ENCODE peak calls at places on chromosomes 5 and 9, in nine cellular contexts. B, P, K, J, Q, D, E, O and M are unnamed samples.

GRCh38 chr9:18124760-18125159 is 349.2 kb upstream of the ADAMTSL1 start:
- DNase-seq in D (no peak), Q (no peak), O (no peak), P (no peak), K (no peak), E (no peak), J (no peak), B (no peak), M (no peak)

GRCh38 chr9:87830446-87830845 is 52.2 kb upstream of the SPATA31E1 start:
- DNase-seq in B (peak), K (no peak), J (no peak), Q (no peak), D (no peak), O (no peak), P (no peak), E (no peak), M (no peak)

GRCh38 chr5:173771743-173772406 is 116.3 kb upstream of the CPEB4 start:
- DNase-seq in O (no peak), K (no peak), B (no peak), Q (no peak), J (no peak), P (no peak), E (no peak), D (no peak), M (no peak)

GRCh38 chr5:23132231-23132630 is 279.1 kb upstream of the CDH12 start:
- DNase-seq in D (no peak), E (no peak), O (no peak), K (no peak), J (no peak), Q (no peak), P (no peak), B (no peak), M (no peak)

GRCh38 chr9:132795511-132796303 is 82.4 kb downstream of the AK8 start:
- DNase-seq in J (no peak), K (no peak), B (no peak), Q (no peak), P (no peak), D (no peak), E (no peak), O (no peak), M (no peak)

GRCh38 chr5:1193591-1193985 is 7.8 kb upstream of the SLC6A19 start:
- DNase-seq in O (peak), B (no peak), E (no peak), Q (no peak), P (no peak), D (no peak), J (no peak), K (no peak), M (no peak)

GRCh38 chr9:17503196-17503595 is 75.7 kb upstream of the SH3GL2 start:
- DNase-seq in D (no peak), O (no peak), Q (no peak), J (no peak), K (no peak), B (no peak), P (no peak), E (no peak), M (no peak)

GRCh38 chr9:91315191-91315590 is 46.5 kb downstream of the AUH start:
- DNase-seq in B (peak), J (no peak), Q (no peak), O (no peak), E (no peak), P (no peak), D (no peak), K (no peak), M (no peak)

GRCh38 chr5:60701317-60701988 is 1.5 kb upstream of the DEPDC1B start:
- DNase-seq in J (no peak), Q (peak), B (no peak), K (no peak), P (no peak), E (no peak), O (no peak), D (no peak), M (no peak)

GRCh38 chr5:164360589-164360988 is 855.2 kb downstream of the MAT2B start:
- DNase-seq in K (no peak), P (no peak), J (no peak), E (no peak), B (no peak), D (no peak), O (no peak), Q (no peak), M (no peak)

GRCh38 chr9:16771352-16771751 is 99.1 kb downstream of the BNC2 start:
- DNase-seq in Q (no peak), P (no peak), J (no peak), O (no peak), K (no peak), E (no peak), D (no peak), B (no peak), M (no peak)

GRCh38 chr5:56200856-56201638 is 32.1 kb downstream of the ANKRD55 start:
- DNase-seq in B (peak), K (peak), Q (peak), O (peak), P (peak), D (peak), E (peak), J (peak), M (no peak)

GRCh38 chr5:58545912-58546311 is 37.0 kb upstream of the RAB3C start:
- DNase-seq in E (peak), O (no peak), D (no peak), P (no peak), Q (no peak), K (peak), B (no peak), J (no peak), M (no peak)

GRCh38 chr5:164614707-164615106 is 1109.3 kb downstream of the MAT2B start:
- DNase-seq in O (no peak), P (no peak), B (no peak), K (no peak), Q (no peak), D (no peak), E (no peak), J (no peak), M (no peak)

GRCh38 chr5:138188632-138189031 is 9.7 kb downstream of the KIF20A start:
- DNase-seq in E (no peak), O (no peak), K (no peak), B (no peak), P (no peak), J (no peak), Q (no peak), D (no peak), M (no peak)

GRCh38 chr9:81737871-81738507 is 48.6 kb upstream of the TLE1 start:
- DNase-seq in E (no peak), P (no peak), K (no peak), Q (peak), O (no peak), B (peak), D (peak), J (peak), M (no peak)

GRCh38 chr5:96661101-96661840 is 905 bp upstream of the CAST start:
- DNase-seq in B (peak), K (peak), D (peak), O (no peak), E (peak), Q (no peak), P (peak), J (peak), M (peak)

GRCh38 chr9:12813960-12814876 is 39.4 kb downstream of the LURAP1L start:
- DNase-seq in B (peak), Q (peak), P (peak), E (peak), K (no peak), O (no peak), D (peak), J (peak), M (no peak)

GRCh38 chr9:132182609-132183073 is 20.8 kb downstream of the NTNG2 start:
- DNase-seq in E (no peak), B (no peak), J (no peak), Q (no peak), K (no peak), D (no peak), O (no peak), P (no peak), M (peak)

GRCh38 chr5:26104175-26104574 is 934.2 kb downstream of the CDH9 start:
- DNase-seq in Q (no peak), K (no peak), O (no peak), P (no peak), B (no peak), J (no peak), E (no peak), D (no peak), M (no peak)

GRCh38 chr9:129170229-129170628 is 7.8 kb downstream of the IER5L start:
- DNase-seq in O (no peak), B (peak), Q (no peak), K (no peak), E (no peak), J (no peak), D (no peak), P (no peak), M (no peak)

GRCh38 chr5:1467341-1468246 is 22.4 kb upstream of the SLC6A3 start:
- DNase-seq in E (no peak), K (no peak), J (no peak), O (peak), Q (no peak), P (no peak), B (no peak), D (no peak), M (peak)

DNA sequence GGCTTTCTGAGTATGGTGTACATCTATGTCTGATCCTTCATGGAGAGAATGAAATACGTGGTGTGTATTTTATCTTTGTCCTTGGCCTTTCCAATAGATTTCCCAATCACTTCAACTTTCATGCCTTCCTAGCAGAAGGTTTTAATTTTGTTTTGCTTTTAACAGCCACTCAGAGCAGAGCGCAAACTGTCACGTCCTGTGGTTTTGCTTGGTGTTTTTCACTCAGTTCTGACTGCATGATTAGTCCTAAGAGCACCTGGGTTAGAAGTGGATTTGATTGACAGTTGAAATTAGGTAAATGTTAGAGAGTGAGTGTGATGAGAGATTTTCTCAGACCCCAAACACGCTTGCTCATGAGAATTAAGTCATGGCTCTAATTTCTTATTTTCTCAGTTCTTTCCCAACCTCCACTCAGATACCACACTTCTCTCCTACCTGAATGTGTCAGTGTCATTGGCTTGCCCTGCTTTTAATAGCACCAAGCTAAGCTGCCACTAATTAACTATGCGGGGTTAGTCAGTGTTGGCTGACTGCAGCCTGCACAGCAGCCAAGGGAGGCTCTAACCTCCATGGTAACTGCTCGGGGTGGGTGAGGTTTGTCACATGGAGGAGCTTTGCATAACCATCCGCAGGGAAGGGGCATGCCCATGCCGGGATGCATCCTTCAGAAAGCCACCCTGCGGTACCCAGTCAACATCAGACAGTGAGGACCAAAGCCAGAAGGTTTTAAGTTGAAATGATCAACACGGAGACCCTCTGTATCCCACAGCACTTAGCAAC is 173.4 kb downstream of the NR3C1 start:
- DNase-seq in O (no peak), J (no peak), D (no peak), K (no peak), B (no peak), E (peak), Q (peak), P (no peak), M (no peak)
- H3K4me3 ChIP-seq in O (no peak), J (peak), D (no peak), K (no peak), B (no peak), E (no peak), Q (no peak), P (no peak), M (no peak)

GRCh38 chr5:161847896-161848510 is at the start of gene GABRA1:
- DNase-seq in O (no peak), D (no peak), J (no peak), P (no peak), K (no peak), Q (no peak), B (no peak), E (no peak), M (peak)

GRCh38 chr5:161847447-161847846 is 473 bp upstream of the GABRA1 start:
- DNase-seq in O (no peak), B (no peak), Q (no peak), D (no peak), E (no peak), J (no peak), K (no peak), P (no peak), M (no peak)

GRCh38 chr5:161851691-161852299 is 3.9 kb downstream of the GABRA1 start:
- DNase-seq in B (peak), D (no peak), K (no peak), E (no peak), J (no peak), Q (no peak), P (no peak), O (no peak), M (no peak)

GRCh38 chr5:161850491-161850890 is 2.6 kb downstream of the GABRA1 start:
- DNase-seq in B (no peak), K (no peak), O (no peak), J (no peak), E (no peak), Q (no peak), D (no peak), P (no peak), M (no peak)

DNA sequence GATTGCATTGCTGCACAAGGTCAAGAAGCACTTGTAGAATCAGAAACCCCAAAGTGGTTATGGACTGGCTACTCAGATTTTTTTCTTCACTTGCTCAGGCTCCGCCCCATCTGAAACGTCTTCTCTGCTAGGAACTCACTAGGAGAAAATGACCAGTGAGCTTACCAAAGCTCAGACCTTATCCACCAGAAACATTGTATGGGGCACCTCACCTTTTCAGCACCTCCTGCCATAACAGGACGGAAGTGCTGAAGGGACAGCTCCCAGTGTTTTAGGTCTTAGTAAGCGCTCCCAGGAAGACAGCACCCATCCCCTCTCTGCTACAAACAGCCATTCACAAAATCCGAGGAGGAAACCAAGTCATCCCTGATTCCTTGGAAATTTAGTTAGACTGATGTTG is 1.2 kb upstream of the GABRA1 start:
- DNase-seq in O (no peak), K (no peak), D (no peak), E (no peak), B (peak), P (no peak), J (no peak), Q (peak), M (no peak)
- TF ChIP-seq CTCF in O (no peak), K (no peak), D (no peak), E (no peak), B (no peak), P (no peak), J (no peak), Q (no peak), M (no peak)

GRCh38 chr9:123929177-123929869 is 603 bp downstream of the DENND1A start:
- DNase-seq in Q (no peak), O (peak), K (peak), D (no peak), B (no peak), P (peak), E (peak), J (peak), M (no peak)

GRCh38 chr9:123926986-123927385 is 2.9 kb downstream of the DENND1A start:
- DNase-seq in P (no peak), J (no peak), E (no peak), B (no peak), K (no peak), Q (no peak), D (no peak), O (no peak), M (no peak)

GRCh38 chr9:123928471-123929176 is 1.3 kb downstream of the DENND1A start:
- DNase-seq in P (no peak), K (no peak), B (peak), E (peak), D (peak), Q (no peak), O (no peak), J (no peak), M (no peak)

GRCh38 chr9:123925820-123926219 is 4.1 kb downstream of the DENND1A start:
- DNase-seq in P (no peak), K (no peak), Q (no peak), B (peak), E (no peak), J (no peak), O (no peak), D (no peak), M (no peak)

GRCh38 chr9:123927625-123928308 is 2.2 kb downstream of the DENND1A start:
- DNase-seq in J (no peak), K (no peak), O (no peak), E (peak), Q (no peak), P (no peak), D (no peak), B (peak), M (no peak)
- H3K4me3 ChIP-seq in J (peak), K (peak), O (no peak), E (peak), Q (no peak), P (no peak), D (no peak), B (peak), M (no peak)

GRCh38 chr5:157431544-157432200 is 28.3 kb upstream of the NIPAL4 start:
- DNase-seq in O (no peak), J (peak), B (peak), P (no peak), K (peak), D (peak), Q (no peak), E (peak), M (no peak)
- TF ChIP-seq CTCF in O (peak), J (peak), B (peak), P (peak), K (peak), D (peak), Q (peak), E (peak), M (peak)

GRCh38 chr5:140969880-140970279 is 3.6 kb downstream of the PCDHAC2 start:
- DNase-seq in Q (no peak), B (no peak), J (no peak), K (no peak), D (no peak), E (no peak), O (no peak), P (no peak), M (no peak)

GRCh38 chr5:140965905-140966292 is 377 bp upstream of the PCDHAC2 start:
- DNase-seq in K (no peak), B (peak), P (peak), Q (no peak), O (no peak), J (no peak), D (no peak), E (no peak), M (no peak)

GRCh38 chr5:140966293-140967225 is at the start of gene PCDHAC2:
- DNase-seq in D (peak), Q (no peak), P (peak), K (no peak), E (peak), J (peak), B (peak), O (peak), M (peak)

GRCh38 chr5:140964356-140964755 is 1.9 kb upstream of the PCDHAC2 start:
- DNase-seq in P (no peak), E (no peak), K (no peak), B (no peak), O (no peak), J (no peak), D (no peak), Q (no peak), M (no peak)

GRCh38 chr5:140967226-140967893 is 1.1 kb downstream of the PCDHAC2 start:
- DNase-seq in O (no peak), E (no peak), Q (no peak), J (no peak), P (no peak), D (no peak), K (no peak), B (no peak), M (no peak)
- H3K4me3 ChIP-seq in O (peak), E (no peak), Q (no peak), J (peak), P (peak), D (peak), K (no peak), B (peak), M (peak)

GRCh38 chr9:84815554-84815953 is 146.0 kb downstream of the NTRK2 start:
- DNase-seq in D (no peak), J (no peak), P (no peak), Q (no peak), K (no peak), O (no peak), B (no peak), E (no peak), M (no peak)
- TF ChIP-seq CTCF in D (no peak), J (no peak), P (no peak), Q (peak), K (no peak), O (no peak), B (no peak), E (no peak), M (no peak)

GRCh38 chr9:29208670-29209069 is 1635.4 kb upstream of the C9orf72 start:
- DNase-seq in J (no peak), P (no peak), K (no peak), O (no peak), E (no peak), B (peak), Q (no peak), D (no peak), M (no peak)
- H3K4me3 ChIP-seq in J (no peak), P (no peak), K (no peak), O (no peak), E (no peak), B (no peak), Q (no peak), D (no peak), M (no peak)

GRCh38 chr5:78537821-78538220 is 110.8 kb downstream of the LHFPL2 start:
- DNase-seq in J (no peak), B (peak), K (no peak), Q (no peak), E (no peak), P (peak), O (no peak), D (no peak), M (peak)
- TF ChIP-seq CTCF in J (peak), B (peak), K (peak), Q (peak), E (peak), P (peak), O (peak), D (peak), M (peak)

DNA sequence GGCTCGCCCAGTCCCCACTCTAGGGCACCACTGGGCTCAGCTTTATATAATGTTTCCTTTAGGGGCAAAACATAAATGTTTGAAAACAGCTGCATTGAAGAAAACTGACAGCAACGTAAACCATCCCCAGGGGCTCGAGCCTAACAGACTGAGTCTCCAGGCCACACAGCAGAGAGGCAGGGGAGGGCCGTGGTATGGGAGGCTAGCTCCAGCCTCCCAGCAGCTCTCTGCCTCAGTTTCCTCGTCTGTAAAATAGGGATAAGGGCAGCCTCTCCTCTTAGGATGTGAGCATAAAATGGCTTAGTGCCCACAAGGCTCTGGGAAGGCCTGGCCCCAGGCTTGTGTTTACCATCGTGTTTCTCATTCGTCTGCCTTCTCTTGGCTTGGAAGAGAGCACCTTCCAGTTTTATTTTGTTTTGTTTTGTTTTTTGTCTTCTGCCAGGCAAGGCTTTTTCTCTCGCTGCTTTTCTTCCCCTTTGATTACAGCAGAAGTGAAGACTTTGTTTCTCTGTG is 2.7 kb downstream of the ANKRD33B start:
- DNase-seq in E (no peak), J (no peak), P (no peak), D (no peak), K (no peak), Q (no peak), B (no peak), O (no peak), M (no peak)
- H3K4me3 ChIP-seq in E (peak), J (no peak), P (peak), D (no peak), K (peak), Q (no peak), B (peak), O (no peak), M (peak)

DNA sequence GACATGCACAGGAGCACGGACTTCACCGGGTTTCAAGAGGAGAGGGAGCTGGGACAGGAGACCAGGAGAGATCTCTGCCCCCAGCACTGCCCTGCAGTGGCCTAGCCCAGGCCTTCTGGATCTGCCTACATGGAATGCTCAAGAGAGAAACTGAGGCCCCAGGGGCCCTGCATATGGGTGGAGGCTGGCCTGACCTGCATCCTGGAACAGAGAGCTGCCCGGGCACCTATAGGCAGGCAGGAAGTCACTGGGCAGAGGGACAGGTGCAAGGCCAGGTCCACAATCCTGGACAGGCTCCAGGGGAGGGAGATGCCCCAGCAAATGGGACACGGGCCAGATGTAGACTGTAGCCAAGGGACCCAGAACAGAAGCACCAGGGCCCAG is 98.5 kb upstream of the RUFY1 start:
- DNase-seq in J (no peak), Q (no peak), D (no peak), P (no peak), K (no peak), B (no peak), O (no peak), E (no peak), M (no peak)
- TF ChIP-seq CTCF in J (no peak), Q (no peak), D (no peak), P (no peak), K (no peak), B (no peak), O (no peak), E (no peak), M (no peak)